ENCODE peak calls at places on chromosomes 13 and 19, in eight cellular contexts. One of them, this sample, is unnamed. For H4K20me1 and H3K9me2, the result is how much of the 10 kb centered on the place peaks cover.

GRCh38 chr19:15631817-15632216 is 8.9 kb upstream of the CYP4F3 start:
- DNase-seq in OCI-LY7: peak
- DNase-seq in PC-3: peak
- DNase-seq in GM23248: peak
- DNase-seq in GM23338: peak
- DNase-seq in PC-9: no peak
- DNase-seq in MM.1S: peak
- DNase-seq in HCT116: no peak
- DNase-seq in this sample: peak

GRCh38 chr19:45934551-45935230 is 20.1 kb upstream of the NANOS2 start:
- DNase-seq in GM23338: peak
- DNase-seq in HCT116: no peak
- DNase-seq in GM23248: no peak
- DNase-seq in PC-9: no peak
- DNase-seq in OCI-LY7: no peak
- DNase-seq in PC-3: no peak
- DNase-seq in MM.1S: no peak
- DNase-seq in this sample: peak

GRCh38 chr19:50669319-50670101 is 20.3 kb downstream of the C19orf81 start:
- DNase-seq in HCT116: no peak
- DNase-seq in GM23248: peak
- DNase-seq in PC-3: peak
- DNase-seq in MM.1S: peak
- DNase-seq in PC-9: no peak
- DNase-seq in OCI-LY7: peak
- DNase-seq in GM23338: peak
- DNase-seq in this sample: peak

GRCh38 chr13:24145231-24145630 is 15.3 kb upstream of the SPATA13 start:
- DNase-seq in PC-9: peak
- DNase-seq in MM.1S: no peak
- DNase-seq in GM23248: peak
- DNase-seq in PC-3: no peak
- DNase-seq in OCI-LY7: no peak
- DNase-seq in GM23338: no peak
- DNase-seq in HCT116: no peak
- DNase-seq in this sample: no peak

GRCh38 chr19:16143399-16144215 is at the start of gene HSH2D:
- DNase-seq in HCT116: peak
- DNase-seq in PC-9: peak
- DNase-seq in OCI-LY7: peak
- DNase-seq in GM23248: no peak
- DNase-seq in MM.1S: peak
- DNase-seq in GM23338: peak
- DNase-seq in PC-3: peak
- DNase-seq in this sample: no peak

GRCh38 chr13:26540319-26540718 is 17.2 kb upstream of the WASF3 start:
- DNase-seq in PC-9: no peak
- DNase-seq in PC-3: no peak
- DNase-seq in OCI-LY7: no peak
- DNase-seq in GM23338: no peak
- DNase-seq in MM.1S: no peak
- DNase-seq in HCT116: no peak
- DNase-seq in GM23248: no peak
- DNase-seq in this sample: peak

GRCh38 chr19:2685204-2685704 is 17.2 kb downstream of the GNG7 start:
- DNase-seq in GM23338: no peak
- DNase-seq in OCI-LY7: no peak
- DNase-seq in PC-9: no peak
- DNase-seq in HCT116: no peak
- DNase-seq in MM.1S: no peak
- DNase-seq in GM23248: no peak
- DNase-seq in PC-3: no peak
- DNase-seq in this sample: no peak

GRCh38 chr13:99657848-99658265 is 156.6 kb downstream of the TM9SF2 start:
- DNase-seq in GM23338: peak
- DNase-seq in OCI-LY7: no peak
- DNase-seq in PC-9: no peak
- DNase-seq in HCT116: no peak
- DNase-seq in MM.1S: no peak
- DNase-seq in GM23248: peak
- DNase-seq in PC-3: no peak
- DNase-seq in this sample: peak

GRCh38 chr13:40377783-40378182 is 288.7 kb downstream of the FOXO1 start:
- DNase-seq in MM.1S: no peak
- DNase-seq in PC-3: no peak
- DNase-seq in GM23338: no peak
- DNase-seq in PC-9: no peak
- DNase-seq in HCT116: no peak
- DNase-seq in GM23248: peak
- DNase-seq in OCI-LY7: no peak
- DNase-seq in this sample: no peak

GRCh38 chr19:604355-604754 is 14.7 kb downstream of the HCN2 start:
- DNase-seq in GM23338: no peak
- DNase-seq in GM23248: peak
- DNase-seq in PC-9: no peak
- DNase-seq in HCT116: no peak
- DNase-seq in OCI-LY7: peak
- DNase-seq in MM.1S: peak
- DNase-seq in PC-3: no peak
- DNase-seq in this sample: peak

GRCh38 chr19:2289714-2290435 is 7.9 kb upstream of the PEAK3 start:
- DNase-seq in HCT116: no peak
- DNase-seq in MM.1S: peak
- DNase-seq in OCI-LY7: peak
- DNase-seq in PC-3: no peak
- DNase-seq in PC-9: no peak
- DNase-seq in GM23338: peak
- DNase-seq in GM23248: peak
- DNase-seq in this sample: no peak

GRCh38 chr19:31356587-31357314 is 7.5 kb upstream of the TSHZ3 start:
- DNase-seq in MM.1S: no peak
- DNase-seq in GM23338: peak
- DNase-seq in PC-9: no peak
- DNase-seq in OCI-LY7: no peak
- DNase-seq in HCT116: no peak
- DNase-seq in PC-3: no peak
- DNase-seq in GM23248: no peak
- DNase-seq in this sample: peak

GRCh38 chr13:110625771-110626321 is 10.5 kb downstream of the NAXD start:
- DNase-seq in PC-9: no peak
- DNase-seq in OCI-LY7: no peak
- DNase-seq in GM23338: no peak
- DNase-seq in GM23248: no peak
- DNase-seq in HCT116: no peak
- DNase-seq in MM.1S: no peak
- DNase-seq in PC-3: peak
- DNase-seq in this sample: no peak

GRCh38 chr13:110627761-110628476 is 12.6 kb downstream of the NAXD start:
- DNase-seq in MM.1S: no peak
- DNase-seq in PC-3: no peak
- DNase-seq in GM23338: no peak
- DNase-seq in GM23248: no peak
- DNase-seq in HCT116: no peak
- DNase-seq in PC-9: no peak
- DNase-seq in OCI-LY7: no peak
- DNase-seq in this sample: peak

GRCh38 chr13:110624766-110625756 is 9.7 kb downstream of the NAXD start:
- DNase-seq in PC-9: no peak
- DNase-seq in MM.1S: no peak
- DNase-seq in PC-3: no peak
- DNase-seq in OCI-LY7: no peak
- DNase-seq in GM23248: no peak
- DNase-seq in HCT116: no peak
- DNase-seq in GM23338: peak
- DNase-seq in this sample: no peak

GRCh38 chr13:110627351-110627750 is 12.0 kb downstream of the NAXD start:
- DNase-seq in PC-9: no peak
- DNase-seq in PC-3: peak
- DNase-seq in HCT116: no peak
- DNase-seq in GM23248: no peak
- DNase-seq in MM.1S: no peak
- DNase-seq in GM23338: no peak
- DNase-seq in OCI-LY7: no peak
- DNase-seq in this sample: no peak

GRCh38 chr13:110626510-110626909 is 11.2 kb downstream of the NAXD start:
- DNase-seq in PC-3: no peak
- DNase-seq in MM.1S: no peak
- DNase-seq in PC-9: no peak
- DNase-seq in HCT116: no peak
- DNase-seq in GM23338: no peak
- DNase-seq in OCI-LY7: no peak
- DNase-seq in GM23248: no peak
- DNase-seq in this sample: no peak
- H4K20me1 ChIP-seq in PC-3: under half
- H4K20me1 ChIP-seq in MM.1S: under half
- H4K20me1 ChIP-seq in PC-9: half or more
- H4K20me1 ChIP-seq in HCT116: under half
- H4K20me1 ChIP-seq in GM23338: under half
- H4K20me1 ChIP-seq in OCI-LY7: under half
- H4K20me1 ChIP-seq in GM23248: under half
- H4K20me1 ChIP-seq in this sample: under half

GRCh38 chr13:41601718-41602445 is 144.5 kb downstream of the RGCC start:
- DNase-seq in PC-3: no peak
- DNase-seq in MM.1S: no peak
- DNase-seq in HCT116: no peak
- DNase-seq in GM23248: peak
- DNase-seq in OCI-LY7: no peak
- DNase-seq in GM23338: no peak
- DNase-seq in PC-9: no peak
- DNase-seq in this sample: no peak
- H3K9me2 ChIP-seq in PC-3: under half
- H3K9me2 ChIP-seq in MM.1S: under half
- H3K9me2 ChIP-seq in HCT116: under half
- H3K9me2 ChIP-seq in GM23248: under half
- H3K9me2 ChIP-seq in OCI-LY7: under half
- H3K9me2 ChIP-seq in GM23338: under half
- H3K9me2 ChIP-seq in PC-9: under half
- H3K9me2 ChIP-seq in this sample: under half

DNA sequence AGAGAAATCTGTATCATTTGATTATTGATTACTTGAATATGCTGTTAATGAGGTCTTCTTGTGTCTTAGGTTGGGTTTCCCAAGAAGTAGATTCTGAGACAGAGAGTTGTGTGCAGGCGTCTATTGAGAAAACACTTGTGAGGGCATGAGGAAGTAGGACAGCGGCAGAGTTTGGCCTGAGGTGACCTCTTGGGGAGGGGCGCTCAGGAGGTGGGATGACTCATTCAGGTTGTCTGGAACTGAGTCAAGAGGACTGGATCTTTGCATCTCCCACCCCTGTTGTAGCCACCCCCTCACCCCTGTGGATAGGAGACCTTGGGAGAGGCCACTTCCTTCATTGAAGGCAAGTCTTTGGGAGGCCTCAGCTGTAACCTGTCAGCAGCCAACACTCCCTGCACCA is 35.2 kb upstream of the WDFY2 start:
- DNase-seq in OCI-LY7: no peak
- DNase-seq in GM23248: no peak
- DNase-seq in GM23338: no peak
- DNase-seq in MM.1S: no peak
- DNase-seq in PC-9: peak
- DNase-seq in PC-3: no peak
- DNase-seq in HCT116: no peak
- DNase-seq in this sample: no peak
- H4K20me1 ChIP-seq in OCI-LY7: under half
- H4K20me1 ChIP-seq in GM23248: under half
- H4K20me1 ChIP-seq in GM23338: under half
- H4K20me1 ChIP-seq in MM.1S: under half
- H4K20me1 ChIP-seq in PC-9: under half
- H4K20me1 ChIP-seq in PC-3: under half
- H4K20me1 ChIP-seq in HCT116: under half
- H4K20me1 ChIP-seq in this sample: under half

GRCh38 chr13:97853550-97853949 is 99.9 kb upstream of the IPO5 start:
- DNase-seq in GM23248: peak
- DNase-seq in MM.1S: no peak
- DNase-seq in PC-3: peak
- DNase-seq in OCI-LY7: no peak
- DNase-seq in GM23338: no peak
- DNase-seq in PC-9: peak
- DNase-seq in HCT116: no peak
- DNase-seq in this sample: no peak

GRCh38 chr13:97855570-97855970 is 97.9 kb upstream of the IPO5 start:
- DNase-seq in HCT116: peak
- DNase-seq in PC-9: peak
- DNase-seq in GM23248: peak
- DNase-seq in MM.1S: peak
- DNase-seq in OCI-LY7: peak
- DNase-seq in PC-3: peak
- DNase-seq in GM23338: peak
- DNase-seq in this sample: peak

GRCh38 chr13:97858161-97858560 is 95.3 kb upstream of the IPO5 start:
- DNase-seq in GM23248: no peak
- DNase-seq in OCI-LY7: no peak
- DNase-seq in PC-3: no peak
- DNase-seq in HCT116: no peak
- DNase-seq in MM.1S: no peak
- DNase-seq in GM23338: no peak
- DNase-seq in PC-9: no peak
- DNase-seq in this sample: no peak

GRCh38 chr13:97852181-97852874 is 101.1 kb upstream of the IPO5 start:
- DNase-seq in GM23248: no peak
- DNase-seq in MM.1S: no peak
- DNase-seq in PC-3: no peak
- DNase-seq in HCT116: no peak
- DNase-seq in OCI-LY7: no peak
- DNase-seq in PC-9: no peak
- DNase-seq in GM23338: no peak
- DNase-seq in this sample: no peak

GRCh38 chr13:97856001-97856675 is 97.3 kb upstream of the IPO5 start:
- DNase-seq in PC-3: no peak
- DNase-seq in HCT116: no peak
- DNase-seq in MM.1S: no peak
- DNase-seq in PC-9: no peak
- DNase-seq in GM23338: peak
- DNase-seq in GM23248: peak
- DNase-seq in OCI-LY7: no peak
- DNase-seq in this sample: peak
- H3K9me2 ChIP-seq in PC-3: under half
- H3K9me2 ChIP-seq in HCT116: under half
- H3K9me2 ChIP-seq in MM.1S: under half
- H3K9me2 ChIP-seq in PC-9: under half
- H3K9me2 ChIP-seq in GM23338: under half
- H3K9me2 ChIP-seq in GM23248: under half
- H3K9me2 ChIP-seq in OCI-LY7: under half
- H3K9me2 ChIP-seq in this sample: under half

This sample was measured in SK-N-SH.